ENCODE peak calls at places on chromosomes 6 and 20, in eight cellular contexts. W is thoracic aorta; M is heart right ventricle; Y is RWPE2; Q is left lung; G is HepG2; P is CD4-positive, CD25-positive, alpha-beta regulatory T cell; O is upper lobe of left lung. B is an unnamed sample. For H3K36me3, the result is how much of the 10 kb centered on the place peaks cover.

GRCh38 chr6:143397229-143398222 is 53.0 kb downstream of the ADAT2 start:
- ATAC-seq in W (peak), M (peak), Y (peak), Q (peak), G (peak), P (no peak), O (peak), B (peak)

GRCh38 chr6:130513770-130514169 is 148.0 kb downstream of the TMEM200A start:
- ATAC-seq in W (no peak), M (no peak), Y (no peak), Q (peak), G (no peak), P (peak), O (peak), B (no peak)

GRCh38 chr6:132161283-132161682 is 210.1 kb upstream of the CCN2 start:
- ATAC-seq in W (no peak), M (peak), Y (peak), Q (peak), G (peak), P (no peak), O (peak), B (peak)

GRCh38 chr20:50425076-50425475 is 85.1 kb upstream of the PTPN1 start:
- ATAC-seq in W (no peak), M (no peak), Y (no peak), Q (no peak), G (peak), P (no peak), O (no peak), B (no peak)

GRCh38 chr6:125804264-125804663 is 13.5 kb downstream of the NCOA7 start:
- ATAC-seq in W (no peak), M (no peak), Y (no peak), Q (no peak), G (no peak), P (peak), O (no peak), B (no peak)

GRCh38 chr20:22795455-22795854 is 211.1 kb upstream of the FOXA2 start:
- ATAC-seq in W (no peak), M (peak), Y (no peak), Q (no peak), G (no peak), P (no peak), O (peak), B (peak)

GRCh38 chr6:75098709-75099108 is 107.1 kb downstream of the COL12A1 start:
- ATAC-seq in W (peak), M (peak), Y (peak), Q (peak), G (peak), P (no peak), O (peak), B (peak)

GRCh38 chr20:38135641-38136420 is 29.2 kb downstream of the TGM2 start:
- ATAC-seq in W (no peak), M (no peak), Y (no peak), Q (no peak), G (no peak), P (no peak), O (no peak), B (no peak)

GRCh38 chr20:17818187-17818586 is 118.4 kb downstream of the BANF2 start:
- ATAC-seq in W (no peak), M (no peak), Y (no peak), Q (no peak), G (no peak), P (no peak), O (no peak), B (no peak)

GRCh38 chr20:25355866-25356265 is 34.8 kb downstream of the ABHD12 start:
- ATAC-seq in W (no peak), M (no peak), Y (no peak), Q (no peak), G (no peak), P (no peak), O (no peak), B (no peak)

GRCh38 chr6:136501081-136501480 is 49.1 kb downstream of the MAP7 start:
- ATAC-seq in W (no peak), M (no peak), Y (no peak), Q (no peak), G (no peak), P (no peak), O (no peak), B (no peak)

GRCh38 chr6:146770965-146771735 is 172.4 kb downstream of the ADGB start:
- ATAC-seq in W (no peak), M (peak), Y (no peak), Q (peak), G (no peak), P (peak), O (peak), B (peak)

GRCh38 chr6:134787261-134787871 is 162.5 kb downstream of the ALDH8A1 start:
- ATAC-seq in W (no peak), M (no peak), Y (peak), Q (no peak), G (no peak), P (no peak), O (no peak), B (no peak)

GRCh38 chr6:115870464-115870863 is 190.2 kb downstream of the FRK start:
- ATAC-seq in W (no peak), M (no peak), Y (no peak), Q (no peak), G (no peak), P (no peak), O (no peak), B (no peak)

GRCh38 chr6:166655251-166655650 is 28.2 kb upstream of the RPS6KA2 start:
- ATAC-seq in W (no peak), M (no peak), Y (no peak), Q (no peak), G (no peak), P (no peak), O (no peak), B (no peak)

GRCh38 chr6:161001421-161001820 is 9.9 kb downstream of the MAP3K4 start:
- ATAC-seq in W (no peak), M (no peak), Y (no peak), Q (peak), G (peak), P (no peak), O (no peak), B (no peak)

GRCh38 chr6:37680668-37681067 is 17.0 kb downstream of the MDGA1 start:
- ATAC-seq in W (no peak), M (peak), Y (no peak), Q (no peak), G (no peak), P (no peak), O (no peak), B (peak)

GRCh38 chr6:111522393-111523020 is 39.5 kb upstream of the REV3L start:
- ATAC-seq in W (no peak), M (no peak), Y (no peak), Q (no peak), G (no peak), P (peak), O (peak), B (no peak)

GRCh38 chr6:12062605-12063004 is 50.5 kb downstream of the HIVEP1 start:
- ATAC-seq in W (no peak), M (no peak), Y (no peak), Q (no peak), G (no peak), P (no peak), O (no peak), B (no peak)

GRCh38 chr20:37699202-37699601 is 5.4 kb downstream of the CTNNBL1 start:
- ATAC-seq in W (no peak), M (peak), Y (no peak), Q (no peak), G (no peak), P (no peak), O (no peak), B (peak)

GRCh38 chr6:126252154-126252553 is 87.8 kb upstream of the CENPW start:
- ATAC-seq in W (no peak), M (no peak), Y (no peak), Q (no peak), G (peak), P (no peak), O (peak), B (no peak)

GRCh38 chr6:25312703-25313102 is 33.5 kb downstream of the CARMIL1 start:
- ATAC-seq in W (no peak), M (peak), Y (peak), Q (peak), G (no peak), P (no peak), O (peak), B (peak)

GRCh38 chr20:4661191-4661590 is 60.5 kb upstream of the PRND start:
- ATAC-seq in W (no peak), M (no peak), Y (no peak), Q (no peak), G (no peak), P (no peak), O (no peak), B (no peak)

GRCh38 chr20:58852559-58853271 is at the start of gene GNAS:
- ATAC-seq in W (no peak), M (peak), Y (peak), Q (peak), G (peak), P (no peak), O (peak), B (peak)

GRCh38 chr6:27478141-27478705 is 5.3 kb upstream of the ZNF184 start:
- ATAC-seq in W (no peak), M (peak), Y (peak), Q (peak), G (peak), P (peak), O (no peak), B (peak)

GRCh38 chr20:483791-484644 is 21.7 kb upstream of the TBC1D20 start:
- ATAC-seq in W (no peak), M (peak), Y (no peak), Q (no peak), G (no peak), P (no peak), O (no peak), B (no peak)

GRCh38 chr20:480044-480443 is 17.7 kb upstream of the TBC1D20 start:
- ATAC-seq in W (no peak), M (no peak), Y (no peak), Q (peak), G (no peak), P (no peak), O (no peak), B (no peak)

GRCh38 chr20:478949-479429 is 16.7 kb upstream of the TBC1D20 start:
- ATAC-seq in W (no peak), M (no peak), Y (peak), Q (peak), G (peak), P (peak), O (peak), B (no peak)

GRCh38 chr20:479487-479886 is 17.2 kb upstream of the TBC1D20 start:
- ATAC-seq in W (no peak), M (no peak), Y (no peak), Q (peak), G (no peak), P (no peak), O (no peak), B (no peak)

DNA sequence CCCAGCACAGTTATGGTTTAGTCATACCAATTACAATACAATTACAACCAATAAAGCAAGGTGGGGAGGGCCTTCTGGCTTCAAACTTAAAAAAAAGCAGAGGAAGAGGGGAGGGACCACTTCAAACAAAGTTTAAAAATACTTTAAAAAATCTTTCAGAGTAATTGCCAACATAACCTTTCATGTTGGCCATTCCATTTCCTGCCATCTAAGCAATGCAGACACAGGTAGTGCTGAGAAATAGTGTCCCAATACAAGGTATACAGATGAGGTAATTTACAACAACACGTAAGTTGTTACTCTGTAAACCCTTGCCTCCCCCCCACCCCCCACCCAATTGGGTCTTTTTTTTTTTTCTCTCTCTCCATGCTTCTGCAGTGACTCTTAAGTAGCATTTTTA is 18.8 kb upstream of the TBC1D20 start:
- ATAC-seq in W (no peak), M (no peak), Y (no peak), Q (no peak), G (no peak), P (peak), O (no peak), B (no peak)
- H3K36me3 ChIP-seq in W (under half), M (half or more), Y (half or more), Q (under half), G (under half), P (under half), O (under half), B (half or more)

DNA sequence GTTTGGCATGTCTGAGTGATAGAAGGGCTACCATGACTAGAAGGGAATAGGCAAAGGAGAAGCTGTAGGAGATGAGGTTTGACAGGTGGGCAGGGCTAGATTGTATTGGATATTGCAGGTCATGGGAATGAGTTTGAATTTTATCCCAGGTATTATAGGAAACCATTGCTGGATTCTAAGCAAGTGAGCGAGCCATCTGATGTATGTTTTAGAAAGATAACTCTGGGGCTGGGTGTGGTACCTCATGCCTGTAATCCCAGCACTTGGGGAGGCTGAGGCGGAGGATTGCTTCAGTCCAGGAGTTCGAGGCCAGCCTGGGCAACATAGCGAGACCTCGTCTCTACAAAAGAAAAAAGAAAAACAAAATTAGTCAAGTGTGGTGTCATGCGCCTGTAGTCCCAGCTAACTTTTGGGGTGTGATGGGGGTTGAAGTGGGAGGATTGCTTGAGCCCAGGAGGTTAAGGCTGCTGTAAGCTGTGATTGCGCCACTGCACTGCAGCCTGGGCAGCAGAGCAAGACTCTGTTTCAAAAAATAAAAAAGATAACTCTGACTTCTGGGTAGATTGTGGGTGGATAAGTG is 16.9 kb downstream of the STK4 start:
- ATAC-seq in W (no peak), M (no peak), Y (no peak), Q (no peak), G (no peak), P (no peak), O (no peak), B (no peak)
- H3K36me3 ChIP-seq in W (under half), M (half or more), Y (half or more), Q (under half), G (under half), P (half or more), O (under half), B (under half)

DNA sequence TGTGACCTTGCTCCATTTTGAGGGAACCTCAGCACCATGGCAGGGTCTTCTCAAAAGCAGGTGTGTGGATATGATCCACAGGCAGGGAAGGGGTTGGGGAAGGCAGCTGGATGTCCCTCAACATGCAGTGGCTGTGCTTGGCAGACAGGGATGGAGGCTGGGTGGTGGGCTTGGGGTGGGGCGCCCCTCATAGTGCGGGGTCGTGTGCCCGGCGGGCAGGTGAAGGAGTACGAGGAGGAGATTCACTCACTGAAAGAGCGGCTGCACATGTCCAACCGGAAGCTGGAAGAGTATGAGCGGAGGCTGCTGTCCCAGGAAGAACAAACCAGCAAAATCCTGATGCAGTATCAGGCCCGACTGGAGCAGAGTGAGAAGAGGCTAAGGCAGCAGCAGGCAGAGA is 8.0 kb upstream of the ZBTB9 start:
- ATAC-seq in W (no peak), M (no peak), Y (no peak), Q (no peak), G (no peak), P (no peak), O (no peak), B (no peak)
- H3K36me3 ChIP-seq in W (under half), M (half or more), Y (under half), Q (under half), G (under half), P (under half), O (under half), B (half or more)

DNA sequence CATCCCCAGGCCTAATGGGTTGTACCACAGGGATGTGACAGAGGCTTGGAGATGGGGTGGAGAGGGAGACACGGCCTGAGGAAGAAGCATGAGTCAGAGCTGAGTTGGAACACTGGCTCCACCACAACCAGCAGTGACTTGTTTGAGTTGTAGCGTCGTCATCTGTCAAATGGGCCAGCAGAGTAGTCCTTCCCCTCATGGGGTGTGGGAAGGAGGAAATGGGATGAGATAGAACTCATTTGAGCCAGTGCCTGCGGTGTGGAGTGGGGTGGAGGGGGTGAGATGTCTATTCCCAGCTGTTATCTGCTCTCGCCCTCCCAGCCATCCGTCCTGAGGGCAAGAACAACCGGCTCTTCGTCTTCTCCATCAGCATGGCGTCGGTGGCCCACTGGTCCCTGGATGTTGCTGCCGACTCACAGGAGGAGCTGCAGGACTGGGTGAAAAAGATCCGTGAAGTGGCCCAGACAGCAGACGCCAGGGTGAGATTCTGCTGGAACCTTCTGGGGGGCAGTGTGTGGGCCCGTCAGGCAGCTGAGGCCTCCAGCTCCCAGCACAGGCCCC is 32.5 kb downstream of the PLCG1 start:
- ATAC-seq in W (no peak), M (no peak), Y (peak), Q (no peak), G (no peak), P (no peak), O (peak), B (no peak)
- H3K36me3 ChIP-seq in W (under half), M (half or more), Y (half or more), Q (under half), G (half or more), P (half or more), O (half or more), B (half or more)

GRCh38 chr6:157647261-157647915 is 175.7 kb upstream of the SNX9 start:
- ATAC-seq in W (no peak), M (peak), Y (no peak), Q (no peak), G (no peak), P (no peak), O (no peak), B (no peak)

GRCh38 chr6:157645201-157645795 is 177.7 kb upstream of the SNX9 start:
- ATAC-seq in W (no peak), M (peak), Y (no peak), Q (no peak), G (no peak), P (no peak), O (no peak), B (no peak)

GRCh38 chr6:157648561-157648960 is 174.5 kb upstream of the SNX9 start:
- ATAC-seq in W (no peak), M (no peak), Y (peak), Q (no peak), G (no peak), P (no peak), O (no peak), B (no peak)

GRCh38 chr6:157644043-157644810 is 178.8 kb upstream of the SNX9 start:
- ATAC-seq in W (no peak), M (no peak), Y (peak), Q (peak), G (peak), P (no peak), O (no peak), B (no peak)

GRCh38 chr6:157646012-157646411 is 177.0 kb upstream of the SNX9 start:
- ATAC-seq in W (no peak), M (no peak), Y (no peak), Q (no peak), G (no peak), P (no peak), O (no peak), B (no peak)
- H3K36me3 ChIP-seq in W (under half), M (under half), Y (under half), Q (under half), G (under half), P (under half), O (under half), B (under half)

GRCh38 chr6:15615837-15616236 is 47.0 kb downstream of the DTNBP1 start:
- ATAC-seq in W (no peak), M (peak), Y (no peak), Q (peak), G (peak), P (no peak), O (no peak), B (no peak)
- H3K36me3 ChIP-seq in W (under half), M (under half), Y (under half), Q (under half), G (under half), P (under half), O (under half), B (under half)

DNA sequence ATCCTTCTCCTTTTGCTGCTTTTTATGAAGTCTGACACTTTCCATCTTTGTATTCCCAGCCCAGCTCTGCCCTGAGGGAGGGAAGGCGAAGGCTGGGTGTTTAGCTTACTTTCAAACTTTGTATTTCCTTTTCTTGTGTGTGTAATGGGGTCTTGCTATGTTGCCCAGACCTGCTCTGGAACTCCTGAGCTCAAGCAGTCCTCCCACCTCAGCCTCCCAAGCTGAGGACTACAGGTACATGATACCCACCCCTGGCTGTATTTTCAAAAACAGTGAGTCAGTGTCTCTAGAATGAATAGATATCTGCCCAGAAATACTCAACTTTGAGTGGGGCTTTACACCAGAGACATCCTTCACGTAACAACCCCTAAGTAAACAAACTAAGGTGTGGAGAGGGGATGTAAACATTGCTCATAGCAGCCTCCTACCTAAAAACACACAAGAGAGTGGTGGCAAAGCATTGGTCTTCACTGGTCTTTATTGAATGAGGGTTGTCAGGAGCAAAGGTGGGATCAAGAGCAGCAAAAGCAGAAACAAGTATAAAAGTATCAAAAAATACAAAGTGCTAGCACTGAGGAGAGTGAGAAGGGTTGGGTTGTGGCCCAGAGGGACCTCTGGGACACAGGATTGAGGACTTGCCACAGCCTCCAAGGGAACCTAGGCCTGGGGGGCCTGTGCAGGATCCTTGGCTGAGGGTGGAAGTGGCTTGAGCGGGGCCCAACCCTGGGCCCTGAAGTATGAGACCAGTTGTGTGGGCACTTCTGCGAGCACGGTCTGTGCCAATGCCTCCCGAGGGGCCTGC is 10.2 kb downstream of the SPAG4 start:
- ATAC-seq in W (no peak), M (no peak), Y (peak), Q (peak), G (peak), P (no peak), O (no peak), B (no peak)
- H3K36me3 ChIP-seq in W (half or more), M (half or more), Y (half or more), Q (under half), G (under half), P (under half), O (under half), B (under half)

GRCh38 chr6:169236545-169236944 is 17.1 kb downstream of the THBS2 start:
- ATAC-seq in W (no peak), M (no peak), Y (no peak), Q (no peak), G (no peak), P (no peak), O (no peak), B (no peak)
- H3K36me3 ChIP-seq in W (half or more), M (under half), Y (under half), Q (under half), G (under half), P (under half), O (under half), B (under half)